ENCODE peak calls at places on chromosomes 3 and 15, in four cellular contexts. E is body of pancreas, N is GM12878, B is epithelial cell of prostate. T is an unnamed sample.

GRCh38 chr3:61627768-61628185 is 66.4 kb downstream of the PTPRG start:
- DNase-seq in E (peak; percentile 31), N (no peak), B (no peak), T (no peak)

GRCh38 chr3:184426691-184427141 is 46.9 kb downstream of the CHRD start:
- DNase-seq in E (peak; percentile 49), N (no peak), B (no peak), T (no peak)

GRCh38 chr15:66948294-66948693 is 117.1 kb upstream of the SMAD3 start:
- DNase-seq in E (no peak), N (no peak), B (no peak), T (no peak)

GRCh38 chr3:154716170-154716569 is 286.2 kb upstream of the GPR149 start:
- DNase-seq in E (no peak), N (no peak), B (no peak), T (no peak)

GRCh38 chr3:12752803-12753202 is 6.3 kb downstream of the TMEM40 start:
- DNase-seq in E (no peak), N (peak; percentile 40), B (no peak), T (no peak)

GRCh38 chr3:13577181-13578121 is 28.5 kb downstream of the FBLN2 start:
- DNase-seq in E (no peak), N (no peak), B (no peak), T (no peak)

GRCh38 chr3:127454051-127454450 is 136.5 kb downstream of the TPRA1 start:
- DNase-seq in E (no peak), N (no peak), B (no peak), T (no peak)

GRCh38 chr3:49745986-49746385 is 22.2 kb upstream of the GMPPB start:
- DNase-seq in E (no peak), N (no peak), B (peak; percentile 60), T (no peak)

GRCh38 chr15:40439461-40440299 is 1.1 kb upstream of the BAHD1 start:
- DNase-seq in E (peak; percentile 65), N (no peak), B (no peak), T (no peak)

GRCh38 chr3:138673641-138674040 is 65.1 kb downstream of the FAIM start:
- DNase-seq in E (no peak), N (no peak), B (no peak), T (no peak)

GRCh38 chr3:9295007-9295406 is 45.6 kb upstream of the SRGAP3 start:
- DNase-seq in E (no peak), N (no peak), B (no peak), T (no peak)

GRCh38 chr3:72329354-72329753 is 518.9 kb downstream of the SHQ1 start:
- DNase-seq in E (peak; percentile 64), N (no peak), B (no peak), T (peak; percentile 63)

GRCh38 chr15:91271565-91272153 is 171.6 kb downstream of the SV2B start:
- DNase-seq in E (peak; percentile 54), N (peak; percentile 19), B (no peak), T (peak; percentile 25)

GRCh38 chr3:126398423-126399347 is 4.0 kb downstream of the CFAP100 start:
- DNase-seq in E (no peak), N (no peak), B (no peak), T (no peak)

DNA sequence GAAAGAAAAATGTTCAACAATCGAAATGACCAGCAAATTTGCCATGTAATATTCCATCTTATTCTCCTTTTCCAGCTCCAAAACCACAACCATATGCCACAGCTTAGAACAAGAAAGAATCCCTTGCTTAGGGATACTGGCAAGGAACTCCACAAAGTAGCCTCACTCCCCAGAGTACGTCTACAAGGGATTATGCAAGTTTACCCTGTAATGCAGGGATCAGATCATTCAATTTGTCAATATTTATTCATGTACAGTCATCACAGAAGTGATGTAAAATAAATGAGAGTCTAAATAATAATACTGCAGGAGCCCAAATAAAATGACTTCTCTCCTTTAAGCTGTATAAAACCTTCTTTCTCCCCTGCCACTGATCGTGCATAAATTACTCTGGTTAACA is 23.5 kb upstream of the MYO1E start:
- DNase-seq in E (no peak), N (no peak), B (no peak), T (no peak)
- H3K27ac ChIP-seq in E (no peak overlapping the region), N (no peak overlapping the region), B (no peak overlapping the region), T (no peak overlapping the region)

GRCh38 chr3:101521251-101521701 is 8.3 kb upstream of the SENP7 start:
- DNase-seq in E (no peak), N (no peak), B (no peak), T (no peak)
- H3K27ac ChIP-seq in E (no peak overlapping the region), N (no peak overlapping the region), B (peak overlapping the region; percentile 47), T (no peak overlapping the region)

GRCh38 chr15:52783929-52784798 is 6.0 kb downstream of the ONECUT1 start:
- DNase-seq in E (peak; percentile 65), N (no peak), B (no peak), T (no peak)
- H3K27ac ChIP-seq in E (peak overlapping the region; percentile 94), N (no peak overlapping the region), B (no peak overlapping the region), T (no peak overlapping the region)

GRCh38 chr3:40615916-40616315 is 91.2 kb downstream of the ZNF621 start:
- DNase-seq in E (no peak), N (no peak), B (no peak), T (no peak)

GRCh38 chr3:40617084-40617483 is 92.3 kb downstream of the ZNF621 start:
- DNase-seq in E (no peak), N (no peak), B (no peak), T (no peak)

GRCh38 chr3:40616420-40616819 is 91.7 kb downstream of the ZNF621 start:
- DNase-seq in E (no peak), N (no peak), B (no peak), T (no peak)

GRCh38 chr3:40620151-40620550 is 95.4 kb downstream of the ZNF621 start:
- DNase-seq in E (no peak), N (no peak), B (no peak), T (no peak)

GRCh38 chr3:40618158-40618557 is 93.4 kb downstream of the ZNF621 start:
- DNase-seq in E (no peak), N (no peak), B (no peak), T (no peak)
- H3K27ac ChIP-seq in E (no peak overlapping the region), N (no peak overlapping the region), B (no peak overlapping the region), T (no peak overlapping the region)

GRCh38 chr15:100113351-100114075 is 228.3 kb downstream of the ADAMTS17 start:
- DNase-seq in E (no peak), N (no peak), B (no peak), T (peak; percentile 43)
- H3K27ac ChIP-seq in E (peak overlapping the region; percentile 83), N (no peak overlapping the region), B (no peak overlapping the region), T (peak overlapping the region; percentile 74)

GRCh38 chr3:177351195-177351594 is 153.9 kb upstream of the TBL1XR1 start:
- DNase-seq in E (no peak), N (no peak), B (no peak), T (no peak)

GRCh38 chr3:177354461-177354860 is 157.2 kb upstream of the TBL1XR1 start:
- DNase-seq in E (no peak), N (no peak), B (no peak), T (no peak)

GRCh38 chr3:177351757-177352158 is 154.5 kb upstream of the TBL1XR1 start:
- DNase-seq in E (no peak), N (peak; percentile 87), B (no peak), T (no peak)

GRCh38 chr3:177350051-177350565 is 152.8 kb upstream of the TBL1XR1 start:
- DNase-seq in E (no peak), N (no peak), B (no peak), T (no peak)

GRCh38 chr3:177352424-177352823 is 155.1 kb upstream of the TBL1XR1 start:
- DNase-seq in E (no peak), N (no peak), B (no peak), T (no peak)
- H3K27ac ChIP-seq in E (no peak overlapping the region), N (no peak overlapping the region), B (no peak overlapping the region), T (no peak overlapping the region)

DNA sequence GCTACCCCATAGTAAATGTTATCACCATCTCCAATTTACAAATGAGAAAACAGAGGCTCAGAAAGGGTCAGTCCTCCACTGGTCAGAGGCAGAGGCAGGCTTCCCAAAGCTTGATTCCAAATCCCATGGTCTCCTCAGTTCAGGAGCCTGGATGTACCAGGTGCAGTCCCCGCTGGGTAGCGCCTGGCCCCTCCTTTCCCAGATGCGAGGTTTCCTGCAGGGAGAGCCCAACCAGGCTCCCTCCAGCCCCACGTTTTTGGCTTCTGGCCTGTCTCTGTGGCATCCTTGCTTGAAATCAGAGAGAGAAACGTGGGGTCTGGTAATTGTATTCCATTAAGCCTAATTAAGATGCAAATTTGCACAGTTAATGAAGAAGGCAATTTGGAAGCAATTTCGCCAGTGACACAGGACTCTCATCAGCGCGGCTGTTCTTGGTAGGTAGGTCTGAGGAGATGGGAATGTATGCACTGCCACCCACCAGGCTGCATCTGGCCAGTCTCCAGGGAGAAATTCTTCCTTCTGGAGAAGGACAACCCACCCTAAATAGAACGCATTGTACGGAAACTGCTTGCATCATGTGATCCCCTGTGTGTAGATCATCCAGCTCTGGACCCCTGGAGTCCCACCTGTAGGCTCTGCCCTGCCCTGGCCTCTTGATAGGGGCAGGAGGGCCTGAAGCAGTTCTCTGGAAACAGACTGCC is 50.6 kb downstream of the HRH1 start:
- DNase-seq in E (no peak), N (no peak), B (no peak), T (no peak)
- H3K27ac ChIP-seq in E (no peak overlapping the region), N (no peak overlapping the region), B (no peak overlapping the region), T (no peak overlapping the region)

DNA sequence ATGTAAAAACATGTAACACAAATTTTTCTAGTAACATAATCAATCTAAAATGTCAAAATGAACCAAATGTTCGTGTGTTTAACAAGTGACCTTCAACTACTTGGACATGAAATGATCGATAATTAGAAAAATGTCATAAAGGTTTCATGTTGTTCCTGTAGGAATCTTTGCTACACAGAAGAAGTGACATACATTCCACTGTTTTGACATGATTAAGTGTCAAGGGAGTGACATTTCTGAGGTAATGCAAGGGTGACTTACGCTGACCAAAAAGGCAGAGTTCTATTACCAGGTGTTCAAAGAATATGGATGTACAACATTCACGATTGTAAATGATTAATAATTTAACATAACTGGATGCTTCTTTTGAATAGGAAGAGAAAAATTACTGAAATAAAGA is 131.1 kb upstream of the ROBO1 start:
- DNase-seq in E (no peak), N (no peak), B (no peak), T (no peak)
- H3K27ac ChIP-seq in E (no peak overlapping the region), N (no peak overlapping the region), B (no peak overlapping the region), T (no peak overlapping the region)

GRCh38 chr3:98613616-98614015 is 20.2 kb upstream of the CPOX start:
- DNase-seq in E (no peak), N (peak; percentile 24), B (no peak), T (no peak)

GRCh38 chr3:98617841-98618240 is 24.4 kb upstream of the CPOX start:
- DNase-seq in E (no peak), N (no peak), B (no peak), T (no peak)

GRCh38 chr3:98612587-98612986 is 19.2 kb upstream of the CPOX start:
- DNase-seq in E (peak; percentile 5), N (no peak), B (no peak), T (no peak)

GRCh38 chr3:98608029-98608428 is 14.6 kb upstream of the CPOX start:
- DNase-seq in E (no peak), N (no peak), B (no peak), T (no peak)

GRCh38 chr3:98612996-98613517 is 19.6 kb upstream of the CPOX start:
- DNase-seq in E (peak; percentile 15), N (peak; percentile 96), B (no peak), T (no peak)
- H3K27ac ChIP-seq in E (no peak overlapping the region), N (peak overlapping the region; percentile 87), B (no peak overlapping the region), T (no peak overlapping the region)

T was measured in caudate nucleus.